ENCODE peak calls at places on chromosome 2, in four cellular contexts. R is GM10248, K is cardiac muscle cell, O is ecto neural progenitor cell. L is an unnamed sample.

GRCh38 chr2:62340981-62341624 is 145.2 kb downstream of the B3GNT2 start:
- DNase-seq in O (no peak), R (peak), K (peak), L (peak)

GRCh38 chr2:132849118-132849517 is 179.1 kb upstream of the LYPD1 start:
- DNase-seq in O (no peak), K (no peak), R (no peak), L (no peak)

GRCh38 chr2:212421571-212422334 is 116.8 kb downstream of the ERBB4 start:
- DNase-seq in K (no peak), R (no peak), O (no peak), L (no peak)

GRCh38 chr2:176085861-176086771 is 2.4 kb upstream of the EVX2 start:
- DNase-seq in K (peak), O (peak), R (no peak), L (no peak)

GRCh38 chr2:134227666-134228065 is 26.2 kb upstream of the MGAT5 start:
- DNase-seq in O (no peak), R (no peak), K (no peak), L (no peak)

GRCh38 chr2:172448544-172449267 is 21.3 kb downstream of the ITGA6 start:
- DNase-seq in R (no peak), K (no peak), O (peak), L (no peak)

GRCh38 chr2:169546756-169547155 is 26.9 kb downstream of the FASTKD1 start:
- DNase-seq in K (no peak), R (no peak), O (no peak), L (no peak)

GRCh38 chr2:1653956-1654695 is 90.2 kb downstream of the PXDN start:
- DNase-seq in O (no peak), R (no peak), K (no peak), L (no peak)

GRCh38 chr2:9326975-9327374 is 96.4 kb downstream of the ITGB1BP1 start:
- DNase-seq in O (no peak), K (no peak), R (no peak), L (no peak)

GRCh38 chr2:40271066-40271465 is 180.8 kb downstream of the SLC8A1 start:
- DNase-seq in O (no peak), K (peak), R (no peak), L (no peak)

GRCh38 chr2:72781500-72781899 is 44.3 kb downstream of the EXOC6B start:
- DNase-seq in K (no peak), O (no peak), R (no peak), L (no peak)

GRCh38 chr2:49831698-49832367 is 677.5 kb upstream of the FSHR start:
- DNase-seq in O (no peak), R (no peak), K (no peak), L (no peak)

GRCh38 chr2:2808551-2809058 is 477.5 kb upstream of the MYT1L start:
- DNase-seq in K (no peak), O (no peak), R (no peak), L (no peak)

GRCh38 chr2:170563401-170563800 is 151.7 kb upstream of the SP5 start:
- DNase-seq in R (no peak), K (no peak), O (no peak), L (no peak)

GRCh38 chr2:137252934-137253333 is 487.6 kb downstream of the THSD7B start:
- DNase-seq in R (no peak), K (no peak), O (no peak), L (no peak)

GRCh38 chr2:204115692-204116091 is 179.1 kb downstream of the ICOS start:
- DNase-seq in O (no peak), R (no peak), K (no peak), L (no peak)

GRCh38 chr2:11090158-11090557 is 65.1 kb upstream of the SLC66A3 start:
- DNase-seq in R (no peak), O (no peak), K (no peak), L (no peak)

GRCh38 chr2:185338104-185338503 is 400.5 kb upstream of the FSIP2 start:
- DNase-seq in O (no peak), R (no peak), K (no peak), L (no peak)

GRCh38 chr2:96837575-96837974 is 6.2 kb downstream of the ANKRD23 start:
- DNase-seq in K (no peak), O (no peak), R (no peak), L (no peak)

GRCh38 chr2:37389984-37390765 is 45.7 kb downstream of the QPCT start:
- DNase-seq in K (no peak), R (peak), O (no peak), L (peak)

GRCh38 chr2:3913252-3913651 is 209.9 kb downstream of the DCDC2C start:
- DNase-seq in R (no peak), K (no peak), O (no peak), L (no peak)

GRCh38 chr2:223952280-223952968 is 4.8 kb upstream of the MRPL44 start:
- DNase-seq in K (no peak), O (no peak), R (peak), L (no peak)

GRCh38 chr2:9230051-9230802 is 23.6 kb downstream of the ASAP2 start:
- DNase-seq in K (no peak), O (no peak), R (no peak), L (no peak)

GRCh38 chr2:55009277-55010055 is 40.8 kb downstream of the RTN4 start:
- DNase-seq in R (no peak), K (no peak), O (no peak), L (no peak)

GRCh38 chr2:203330434-203330833 is 2.2 kb downstream of the ABI2 start:
- DNase-seq in K (no peak), O (no peak), R (no peak), L (no peak)

GRCh38 chr2:202034249-202035088 is 814 bp downstream of the FZD7 start:
- DNase-seq in K (peak), R (peak), O (peak), L (peak)

GRCh38 chr2:197633109-197633657 is 42.2 kb downstream of the RFTN2 start:
- DNase-seq in K (no peak), O (no peak), R (no peak), L (no peak)

GRCh38 chr2:180001726-180002125 is 5.4 kb downstream of the CWC22 start:
- DNase-seq in K (no peak), O (no peak), R (no peak), L (no peak)

L was measured in GM13976.